ENCODE peak calls at places on chromosomes 4 and X, in nine cellular contexts. One of them, this sample, is unnamed.

GRCh38 chr4:25350561-25350960 is 26.5 kb upstream of the ANAPC4 start:
- DNase-seq in tibial artery: no peak
- DNase-seq in lower lobe of right lung: no peak
- DNase-seq in fibroblast of mammary gland: no peak
- DNase-seq in GM23338: no peak
- DNase-seq in IMR-90: no peak
- DNase-seq in body of pancreas: no peak
- DNase-seq in right lobe of liver: no peak
- DNase-seq in CD4-positive, CD25-positive, alpha-beta regulatory T cell: no peak
- DNase-seq in this sample: no peak

GRCh38 chrX:69374569-69374968 is 129.6 kb upstream of the NALF2 start:
- DNase-seq in IMR-90: no peak
- DNase-seq in lower lobe of right lung: no peak
- DNase-seq in tibial artery: no peak
- DNase-seq in right lobe of liver: no peak
- DNase-seq in body of pancreas: no peak
- DNase-seq in fibroblast of mammary gland: no peak
- DNase-seq in GM23338: no peak
- DNase-seq in CD4-positive, CD25-positive, alpha-beta regulatory T cell: no peak
- DNase-seq in this sample: no peak

GRCh38 chr4:25439913-25440477 is 62.9 kb downstream of the ANAPC4 start:
- DNase-seq in CD4-positive, CD25-positive, alpha-beta regulatory T cell: peak
- DNase-seq in fibroblast of mammary gland: peak
- DNase-seq in body of pancreas: peak
- DNase-seq in tibial artery: peak
- DNase-seq in right lobe of liver: peak
- DNase-seq in lower lobe of right lung: no peak
- DNase-seq in IMR-90: peak
- DNase-seq in GM23338: peak
- DNase-seq in this sample: no peak

GRCh38 chrX:23822397-23822796 is 39.4 kb downstream of the SAT1 start:
- DNase-seq in tibial artery: no peak
- DNase-seq in IMR-90: peak
- DNase-seq in fibroblast of mammary gland: peak
- DNase-seq in lower lobe of right lung: no peak
- DNase-seq in GM23338: no peak
- DNase-seq in body of pancreas: no peak
- DNase-seq in CD4-positive, CD25-positive, alpha-beta regulatory T cell: no peak
- DNase-seq in right lobe of liver: no peak
- DNase-seq in this sample: no peak

GRCh38 chr4:1815997-1816860 is 23.1 kb downstream of the FGFR3 start:
- DNase-seq in GM23338: no peak
- DNase-seq in fibroblast of mammary gland: no peak
- DNase-seq in body of pancreas: no peak
- DNase-seq in right lobe of liver: peak
- DNase-seq in CD4-positive, CD25-positive, alpha-beta regulatory T cell: no peak
- DNase-seq in lower lobe of right lung: no peak
- DNase-seq in tibial artery: no peak
- DNase-seq in IMR-90: no peak
- DNase-seq in this sample: no peak

GRCh38 chr4:182197611-182198010 is 45.6 kb upstream of the TENM3 start:
- DNase-seq in IMR-90: no peak
- DNase-seq in lower lobe of right lung: no peak
- DNase-seq in CD4-positive, CD25-positive, alpha-beta regulatory T cell: no peak
- DNase-seq in tibial artery: no peak
- DNase-seq in GM23338: no peak
- DNase-seq in body of pancreas: no peak
- DNase-seq in fibroblast of mammary gland: no peak
- DNase-seq in right lobe of liver: no peak
- DNase-seq in this sample: no peak

GRCh38 chr4:37767546-37767945 is 58.9 kb upstream of the PGM2 start:
- DNase-seq in fibroblast of mammary gland: peak
- DNase-seq in body of pancreas: peak
- DNase-seq in IMR-90: peak
- DNase-seq in tibial artery: peak
- DNase-seq in GM23338: no peak
- DNase-seq in right lobe of liver: no peak
- DNase-seq in lower lobe of right lung: peak
- DNase-seq in CD4-positive, CD25-positive, alpha-beta regulatory T cell: no peak
- DNase-seq in this sample: peak

GRCh38 chr4:98262431-98262830 is 1.2 kb downstream of the RAP1GDS1 start:
- DNase-seq in tibial artery: no peak
- DNase-seq in body of pancreas: peak
- DNase-seq in right lobe of liver: no peak
- DNase-seq in lower lobe of right lung: no peak
- DNase-seq in CD4-positive, CD25-positive, alpha-beta regulatory T cell: peak
- DNase-seq in IMR-90: no peak
- DNase-seq in GM23338: peak
- DNase-seq in fibroblast of mammary gland: peak
- DNase-seq in this sample: no peak

GRCh38 chr4:159097144-159097543 is 5.7 kb upstream of the RAPGEF2 start:
- DNase-seq in lower lobe of right lung: no peak
- DNase-seq in CD4-positive, CD25-positive, alpha-beta regulatory T cell: no peak
- DNase-seq in fibroblast of mammary gland: no peak
- DNase-seq in IMR-90: no peak
- DNase-seq in tibial artery: no peak
- DNase-seq in body of pancreas: no peak
- DNase-seq in right lobe of liver: no peak
- DNase-seq in GM23338: no peak
- DNase-seq in this sample: no peak

GRCh38 chr4:153735901-153736461 is 23.8 kb downstream of the RNF175 start:
- DNase-seq in lower lobe of right lung: no peak
- DNase-seq in right lobe of liver: no peak
- DNase-seq in CD4-positive, CD25-positive, alpha-beta regulatory T cell: no peak
- DNase-seq in IMR-90: no peak
- DNase-seq in GM23338: no peak
- DNase-seq in fibroblast of mammary gland: no peak
- DNase-seq in body of pancreas: no peak
- DNase-seq in tibial artery: no peak
- DNase-seq in this sample: no peak

GRCh38 chr4:75940692-75941253 is at the start of gene NAAA:
- DNase-seq in GM23338: peak
- DNase-seq in tibial artery: peak
- DNase-seq in lower lobe of right lung: peak
- DNase-seq in body of pancreas: peak
- DNase-seq in fibroblast of mammary gland: peak
- DNase-seq in right lobe of liver: peak
- DNase-seq in IMR-90: peak
- DNase-seq in CD4-positive, CD25-positive, alpha-beta regulatory T cell: peak
- DNase-seq in this sample: peak

GRCh38 chr4:4379540-4380087 is 7.3 kb upstream of the NSG1 start:
- DNase-seq in lower lobe of right lung: no peak
- DNase-seq in tibial artery: no peak
- DNase-seq in right lobe of liver: no peak
- DNase-seq in IMR-90: no peak
- DNase-seq in fibroblast of mammary gland: no peak
- DNase-seq in body of pancreas: no peak
- DNase-seq in CD4-positive, CD25-positive, alpha-beta regulatory T cell: no peak
- DNase-seq in GM23338: no peak
- DNase-seq in this sample: no peak

GRCh38 chrX:101931104-101931493 is 728 bp downstream of the ZMAT1 start:
- DNase-seq in CD4-positive, CD25-positive, alpha-beta regulatory T cell: no peak
- DNase-seq in right lobe of liver: no peak
- DNase-seq in IMR-90: no peak
- DNase-seq in tibial artery: no peak
- DNase-seq in lower lobe of right lung: no peak
- DNase-seq in fibroblast of mammary gland: no peak
- DNase-seq in GM23338: peak
- DNase-seq in body of pancreas: no peak
- DNase-seq in this sample: no peak
- H3K4me3 ChIP-seq in CD4-positive, CD25-positive, alpha-beta regulatory T cell: peak
- H3K4me3 ChIP-seq in right lobe of liver: peak
- H3K4me3 ChIP-seq in IMR-90: no peak
- H3K4me3 ChIP-seq in tibial artery: peak
- H3K4me3 ChIP-seq in lower lobe of right lung: peak
- H3K4me3 ChIP-seq in fibroblast of mammary gland: no peak
- H3K4me3 ChIP-seq in GM23338: peak
- H3K4me3 ChIP-seq in body of pancreas: no peak
- H3K4me3 ChIP-seq in this sample: peak

DNA sequence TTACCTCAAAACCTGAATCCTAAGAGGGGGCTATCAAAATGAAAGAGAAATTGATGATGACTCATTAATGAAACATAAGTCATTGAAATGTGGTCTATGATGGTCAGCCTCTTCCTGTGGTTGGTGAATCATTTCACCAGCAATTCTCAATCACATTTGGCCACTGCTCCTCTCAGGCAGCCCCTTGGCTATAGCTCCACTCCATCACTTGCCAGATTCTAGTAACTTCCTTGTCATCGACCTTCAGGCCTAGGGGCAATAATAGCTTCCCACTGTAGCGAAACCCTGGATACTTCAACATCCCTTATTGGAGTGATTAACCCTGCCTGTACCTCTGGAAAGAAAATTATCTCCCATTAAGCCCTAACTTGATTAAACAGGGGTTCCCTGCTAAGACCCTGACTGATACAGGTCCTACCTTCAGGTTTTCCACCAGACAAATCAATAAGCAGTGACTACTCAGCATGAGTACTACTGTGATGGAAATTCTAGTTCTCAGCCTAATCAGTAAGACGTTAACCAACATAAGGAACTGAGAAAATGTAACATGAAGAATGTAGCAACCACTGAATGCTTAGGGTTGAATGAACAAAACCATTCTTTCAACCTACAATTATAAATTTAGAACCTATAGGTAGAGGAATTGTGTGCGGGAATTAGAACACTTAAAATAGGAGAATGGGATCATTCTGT is 30.4 kb downstream of the ADH7 start:
- DNase-seq in right lobe of liver: no peak
- DNase-seq in GM23338: peak
- DNase-seq in IMR-90: peak
- DNase-seq in tibial artery: no peak
- DNase-seq in lower lobe of right lung: no peak
- DNase-seq in CD4-positive, CD25-positive, alpha-beta regulatory T cell: no peak
- DNase-seq in fibroblast of mammary gland: peak
- DNase-seq in body of pancreas: no peak
- DNase-seq in this sample: no peak
- H3K4me3 ChIP-seq in right lobe of liver: no peak
- H3K4me3 ChIP-seq in GM23338: no peak
- H3K4me3 ChIP-seq in IMR-90: no peak
- H3K4me3 ChIP-seq in tibial artery: no peak
- H3K4me3 ChIP-seq in lower lobe of right lung: no peak
- H3K4me3 ChIP-seq in CD4-positive, CD25-positive, alpha-beta regulatory T cell: no peak
- H3K4me3 ChIP-seq in fibroblast of mammary gland: no peak
- H3K4me3 ChIP-seq in body of pancreas: no peak
- H3K4me3 ChIP-seq in this sample: no peak

DNA sequence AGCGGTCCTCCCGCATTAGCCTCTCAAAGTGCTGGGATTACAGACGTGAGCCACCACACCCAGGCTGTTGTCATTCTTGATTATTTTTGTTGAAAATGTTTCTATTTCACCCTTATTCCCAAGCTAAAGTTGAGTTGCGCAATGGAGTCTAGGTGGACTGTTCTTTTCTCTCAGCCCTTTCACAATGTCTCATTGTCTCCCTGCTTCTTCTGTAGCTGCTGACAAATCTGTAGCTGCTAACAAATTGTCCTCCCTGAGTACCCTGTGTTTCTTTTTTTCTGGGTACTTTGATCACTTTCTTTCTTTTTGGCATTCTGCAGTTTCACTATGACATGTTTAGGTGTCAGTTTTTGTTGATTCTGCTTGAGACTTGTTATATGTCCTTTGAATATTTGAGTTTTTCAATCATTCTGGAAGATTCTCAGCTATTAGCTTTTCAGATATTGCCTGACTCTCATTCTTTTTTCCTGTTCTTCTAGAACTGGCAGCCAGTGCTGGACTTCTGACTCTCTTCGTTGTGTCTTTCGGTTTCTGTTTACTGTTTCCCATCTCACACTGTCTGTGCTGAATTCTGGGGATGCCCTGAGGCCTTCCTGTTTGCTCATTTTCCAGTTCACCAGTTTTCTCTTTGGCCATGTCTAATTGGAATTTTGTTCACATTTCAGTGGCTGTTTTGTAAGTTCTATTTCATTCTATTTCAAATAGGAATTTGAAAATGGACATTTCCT is 6.6 kb downstream of the ABCD1 start:
- DNase-seq in fibroblast of mammary gland: peak
- DNase-seq in CD4-positive, CD25-positive, alpha-beta regulatory T cell: no peak
- DNase-seq in body of pancreas: no peak
- DNase-seq in tibial artery: no peak
- DNase-seq in IMR-90: no peak
- DNase-seq in right lobe of liver: no peak
- DNase-seq in lower lobe of right lung: no peak
- DNase-seq in GM23338: no peak
- DNase-seq in this sample: no peak
- H3K4me3 ChIP-seq in fibroblast of mammary gland: no peak
- H3K4me3 ChIP-seq in CD4-positive, CD25-positive, alpha-beta regulatory T cell: no peak
- H3K4me3 ChIP-seq in body of pancreas: no peak
- H3K4me3 ChIP-seq in tibial artery: no peak
- H3K4me3 ChIP-seq in IMR-90: no peak
- H3K4me3 ChIP-seq in right lobe of liver: no peak
- H3K4me3 ChIP-seq in lower lobe of right lung: no peak
- H3K4me3 ChIP-seq in GM23338: no peak
- H3K4me3 ChIP-seq in this sample: no peak

GRCh38 chr4:146640459-146641061 is 1.9 kb downstream of the POU4F2 start:
- DNase-seq in GM23338: peak
- DNase-seq in IMR-90: no peak
- DNase-seq in fibroblast of mammary gland: no peak
- DNase-seq in right lobe of liver: no peak
- DNase-seq in tibial artery: no peak
- DNase-seq in body of pancreas: no peak
- DNase-seq in CD4-positive, CD25-positive, alpha-beta regulatory T cell: no peak
- DNase-seq in lower lobe of right lung: no peak
- DNase-seq in this sample: no peak

GRCh38 chr4:146641762-146642161 is 3.1 kb downstream of the POU4F2 start:
- DNase-seq in GM23338: no peak
- DNase-seq in fibroblast of mammary gland: no peak
- DNase-seq in lower lobe of right lung: no peak
- DNase-seq in tibial artery: no peak
- DNase-seq in body of pancreas: no peak
- DNase-seq in IMR-90: no peak
- DNase-seq in right lobe of liver: no peak
- DNase-seq in CD4-positive, CD25-positive, alpha-beta regulatory T cell: no peak
- DNase-seq in this sample: no peak

GRCh38 chr4:146638801-146639351 is at the start of gene POU4F2:
- DNase-seq in lower lobe of right lung: no peak
- DNase-seq in GM23338: peak
- DNase-seq in right lobe of liver: no peak
- DNase-seq in CD4-positive, CD25-positive, alpha-beta regulatory T cell: no peak
- DNase-seq in fibroblast of mammary gland: peak
- DNase-seq in body of pancreas: no peak
- DNase-seq in IMR-90: no peak
- DNase-seq in tibial artery: no peak
- DNase-seq in this sample: no peak

GRCh38 chr4:146639414-146639814 is 721 bp downstream of the POU4F2 start:
- DNase-seq in lower lobe of right lung: no peak
- DNase-seq in IMR-90: no peak
- DNase-seq in body of pancreas: no peak
- DNase-seq in tibial artery: no peak
- DNase-seq in fibroblast of mammary gland: no peak
- DNase-seq in right lobe of liver: no peak
- DNase-seq in CD4-positive, CD25-positive, alpha-beta regulatory T cell: no peak
- DNase-seq in GM23338: no peak
- DNase-seq in this sample: no peak

DNA sequence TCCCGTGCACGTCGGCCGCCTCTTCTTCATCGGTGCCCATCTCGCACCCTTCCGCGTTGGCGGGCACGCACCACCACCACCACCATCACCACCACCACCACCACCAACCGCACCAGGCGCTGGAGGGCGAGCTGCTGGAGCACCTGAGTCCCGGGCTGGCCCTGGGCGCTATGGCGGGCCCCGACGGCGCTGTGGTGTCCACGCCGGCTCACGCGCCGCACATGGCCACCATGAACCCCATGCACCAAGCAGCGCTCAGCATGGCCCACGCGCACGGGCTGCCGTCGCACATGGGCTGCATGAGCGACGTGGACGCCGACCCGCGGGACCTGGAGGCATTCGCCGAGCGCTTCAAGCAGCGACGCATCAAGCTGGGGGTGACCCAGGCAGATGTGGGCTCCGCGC is 1.3 kb downstream of the POU4F2 start:
- DNase-seq in GM23338: no peak
- DNase-seq in body of pancreas: no peak
- DNase-seq in right lobe of liver: no peak
- DNase-seq in lower lobe of right lung: no peak
- DNase-seq in tibial artery: no peak
- DNase-seq in CD4-positive, CD25-positive, alpha-beta regulatory T cell: no peak
- DNase-seq in IMR-90: no peak
- DNase-seq in fibroblast of mammary gland: no peak
- DNase-seq in this sample: no peak
- H3K4me3 ChIP-seq in GM23338: peak
- H3K4me3 ChIP-seq in body of pancreas: no peak
- H3K4me3 ChIP-seq in right lobe of liver: no peak
- H3K4me3 ChIP-seq in lower lobe of right lung: no peak
- H3K4me3 ChIP-seq in tibial artery: no peak
- H3K4me3 ChIP-seq in CD4-positive, CD25-positive, alpha-beta regulatory T cell: no peak
- H3K4me3 ChIP-seq in IMR-90: no peak
- H3K4me3 ChIP-seq in fibroblast of mammary gland: no peak
- H3K4me3 ChIP-seq in this sample: no peak

This sample was measured in spleen.